ENCODE peak calls at places on chromosomes 1 and 21, in seven cellular contexts. M is stomach, F is uterus, C is heart left ventricle, Z is IMR-90, T is upper lobe of left lung, U is breast epithelium. Y is an unnamed sample. For H3K4me1, the result is how much of the 10 kb centered on the place peaks cover.

GRCh38 chr21:42421018-42421793 is 17.5 kb downstream of the UBASH3A start:
- DNase-seq in Z (no peak), M (no peak), T (no peak), C (no peak), U (no peak), F (no peak), Y (no peak)

GRCh38 chr1:161887724-161888287 is 121.7 kb downstream of the ATF6 start:
- DNase-seq in C (no peak), U (no peak), M (no peak), T (no peak), F (no peak), Z (no peak), Y (no peak)

GRCh38 chr1:33347650-33347992 is 26.7 kb upstream of the A3GALT2 start:
- DNase-seq in T (no peak), Z (peak), M (no peak), C (no peak), F (peak), U (no peak), Y (peak)

GRCh38 chr1:216462061-216462775 is 39.0 kb upstream of the USH2A start:
- DNase-seq in U (no peak), Z (peak), C (no peak), T (no peak), M (no peak), F (no peak), Y (no peak)

GRCh38 chr1:180310095-180310494 is 80.0 kb downstream of the LHX4 start:
- DNase-seq in Z (peak), T (peak), M (no peak), U (no peak), F (no peak), C (no peak), Y (no peak)

GRCh38 chr21:45502006-45502345 is 40.3 kb downstream of the SLC19A1 start:
- DNase-seq in F (no peak), Z (no peak), C (peak), M (no peak), U (no peak), T (no peak), Y (no peak)

GRCh38 chr1:81183157-81183952 is 617.4 kb upstream of the ADGRL2 start:
- DNase-seq in M (no peak), C (no peak), Z (no peak), T (no peak), U (no peak), F (no peak), Y (no peak)

GRCh38 chr1:42012852-42013251 is 94.1 kb upstream of the HIVEP3 start:
- DNase-seq in F (no peak), Z (peak), C (no peak), M (no peak), T (no peak), U (no peak), Y (no peak)

GRCh38 chr1:235834620-235835019 is 32.1 kb downstream of the LYST start:
- DNase-seq in F (no peak), C (no peak), U (no peak), T (no peak), M (no peak), Z (no peak), Y (peak)

GRCh38 chr1:40050863-40051262 is 10.3 kb downstream of the CAP1 start:
- DNase-seq in T (no peak), C (no peak), U (no peak), F (no peak), M (no peak), Z (no peak), Y (no peak)
- H3K4me1 ChIP-seq in T (half or more), C (half or more), U (under half), F (under half), M (half or more), Z (under half), Y (under half)

GRCh38 chr1:145863272-145863671 is 4.4 kb upstream of the PIAS3 start:
- DNase-seq in T (no peak), Z (no peak), F (no peak), U (no peak), M (no peak), C (no peak), Y (no peak)

GRCh38 chr1:145857170-145857569 is 1.7 kb downstream of the PIAS3 start:
- DNase-seq in F (no peak), M (no peak), C (no peak), U (no peak), Z (no peak), T (no peak), Y (no peak)

GRCh38 chr1:145858937-145859490 is at the start of gene PIAS3:
- DNase-seq in Z (peak), M (peak), F (peak), T (peak), U (peak), C (peak), Y (peak)

GRCh38 chr1:145858238-145858936 is 494 bp downstream of the PIAS3 start:
- DNase-seq in M (peak), Z (peak), U (peak), F (peak), T (peak), C (no peak), Y (peak)

GRCh38 chr1:145859491-145860159 is 744 bp upstream of the PIAS3 start:
- DNase-seq in Z (peak), F (peak), M (peak), T (peak), C (peak), U (peak), Y (peak)
- TF ChIP-seq POLR2A in Z (peak), F (peak), M (no peak), T (peak), C (peak), U (peak), Y (no peak)

DNA sequence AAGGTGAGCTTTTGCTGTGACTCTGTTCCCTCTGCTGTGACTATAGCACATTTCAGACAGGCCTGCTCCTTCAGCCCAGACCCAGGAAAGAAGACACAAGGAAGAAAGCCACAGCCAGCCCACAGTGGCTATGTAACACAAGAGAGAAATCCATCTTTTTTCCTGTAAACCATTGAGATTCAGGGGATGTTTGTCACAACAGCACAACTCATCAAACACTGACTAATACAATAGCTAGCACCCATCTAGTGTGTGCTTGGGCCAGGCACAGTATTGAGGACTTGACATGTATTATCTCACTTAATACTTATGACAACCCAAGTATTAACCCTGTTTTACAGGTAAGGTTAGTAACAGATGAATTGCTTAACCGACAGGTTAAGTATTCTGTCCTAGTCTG is 29.8 kb downstream of the TAS1R2 start:
- DNase-seq in Z (no peak), T (no peak), U (no peak), C (no peak), F (no peak), M (no peak), Y (no peak)
- H3K4me3 ChIP-seq in Z (no peak), T (no peak), U (no peak), C (no peak), F (no peak), M (no peak), Y (no peak)

DNA sequence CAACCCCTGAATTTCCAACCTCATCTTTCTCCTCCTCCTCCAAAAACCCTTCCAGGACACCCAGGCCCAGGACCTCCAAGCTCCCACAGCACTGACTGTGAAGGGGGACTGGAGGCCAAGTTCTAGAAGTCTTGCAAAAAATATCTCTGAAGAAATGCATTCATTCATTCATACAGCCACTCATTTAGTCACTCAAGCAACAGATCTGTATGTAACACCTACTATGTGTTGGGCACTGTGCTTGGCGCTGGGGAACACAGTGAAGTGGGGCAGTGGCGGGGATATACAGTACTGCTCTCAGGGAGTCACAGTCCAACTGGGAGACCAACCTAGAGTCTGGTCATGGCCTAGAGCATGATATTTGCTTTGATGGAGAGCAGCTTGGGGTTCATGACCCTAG is 15.3 kb upstream of the TNFRSF1B start:
- DNase-seq in M (no peak), Z (no peak), F (no peak), T (no peak), C (no peak), U (no peak), Y (no peak)
- H3K4me1 ChIP-seq in M (under half), Z (under half), F (under half), T (half or more), C (under half), U (under half), Y (under half)

Y was measured in testis.